ENCODE peak calls at places on chromosomes 11 and 22, in five cellular contexts. Y is IMR-90, O is GM12878, T is PC-3, S is PC-9. K is an unnamed sample.

GRCh38 chr11:96044747-96045146 is 120.8 kb upstream of the MTMR2 start:
- DNase-seq in Y (no peak), O (no peak), T (no peak), S (no peak), K (no peak)

GRCh38 chr22:35893698-35894097 is 134.9 kb downstream of the RBFOX2 start:
- DNase-seq in Y (peak), O (no peak), T (no peak), S (no peak), K (no peak)

GRCh38 chr22:46775789-46776485 is 13.5 kb downstream of the TBC1D22A start:
- DNase-seq in Y (no peak), O (no peak), T (no peak), S (no peak), K (peak)

GRCh38 chr11:71395010-71395560 is 53.1 kb downstream of the DHCR7 start:
- DNase-seq in Y (no peak), O (no peak), T (no peak), S (no peak), K (no peak)

GRCh38 chr11:124887667-124888013 is 10.0 kb downstream of the ROBO4 start:
- DNase-seq in Y (no peak), O (no peak), T (no peak), S (no peak), K (no peak)

GRCh38 chr22:19001204-19001603 is 65.1 kb upstream of the PRODH start:
- DNase-seq in Y (no peak), O (no peak), T (no peak), S (no peak), K (no peak)

GRCh38 chr22:32475428-32476010 is 908 bp downstream of the FBXO7 start:
- DNase-seq in Y (no peak), O (no peak), T (peak), S (peak), K (peak)

GRCh38 chr11:27411330-27411729 is 48.3 kb upstream of the CCDC34 start:
- DNase-seq in Y (no peak), O (no peak), T (no peak), S (no peak), K (no peak)

GRCh38 chr11:18347471-18348125 is 25.2 kb downstream of the GTF2H1 start:
- DNase-seq in Y (peak), O (no peak), T (peak), S (no peak), K (no peak)

GRCh38 chr22:18119409-18120110 is 9.0 kb downstream of the TUBA8 start:
- DNase-seq in Y (no peak), O (no peak), T (no peak), S (no peak), K (no peak)

GRCh38 chr11:134004406-134005197 is 47.8 kb upstream of the IGSF9B start:
- DNase-seq in Y (no peak), O (no peak), T (no peak), S (no peak), K (no peak)

GRCh38 chr22:39996732-39997131 is 2.0 kb downstream of the FAM83F start:
- DNase-seq in Y (no peak), O (no peak), T (no peak), S (no peak), K (no peak)

GRCh38 chr22:26888887-26889286 is 231.5 kb downstream of the MIAT start:
- DNase-seq in Y (peak), O (no peak), T (no peak), S (no peak), K (no peak)

GRCh38 chr11:84193706-84194105 is 907.5 kb upstream of the CCDC90B start:
- DNase-seq in Y (no peak), O (no peak), T (no peak), S (no peak), K (no peak)

GRCh38 chr11:111723595-111723994 is 42.6 kb downstream of the PPP2R1B start:
- DNase-seq in Y (no peak), O (no peak), T (no peak), S (no peak), K (no peak)

GRCh38 chr11:86814775-86815174 is 14.4 kb downstream of the PRSS23 start:
- DNase-seq in Y (peak), O (no peak), T (peak), S (no peak), K (no peak)

GRCh38 chr11:17649696-17650600 is 69.4 kb upstream of the MYOD1 start:
- DNase-seq in Y (no peak), O (no peak), T (peak), S (no peak), K (no peak)

GRCh38 chr22:47449508-47450270 is 687.2 kb downstream of the TBC1D22A start:
- DNase-seq in Y (no peak), O (no peak), T (no peak), S (no peak), K (no peak)

GRCh38 chr22:39932918-39933649 is 27.1 kb upstream of the TMA7B start:
- DNase-seq in Y (no peak), O (no peak), T (peak), S (peak), K (peak)

GRCh38 chr11:72483412-72484186 is 49.3 kb upstream of the CLPB start:
- DNase-seq in Y (peak), O (no peak), T (peak), S (no peak), K (peak)

GRCh38 chr11:62401781-62402180 is 17.1 kb upstream of the SCGB1A1 start:
- DNase-seq in Y (no peak), O (no peak), T (no peak), S (no peak), K (no peak)
- H2AFZ ChIP-seq in Y (no peak), O (no peak), T (no peak), S (no peak), K (no peak)

DNA sequence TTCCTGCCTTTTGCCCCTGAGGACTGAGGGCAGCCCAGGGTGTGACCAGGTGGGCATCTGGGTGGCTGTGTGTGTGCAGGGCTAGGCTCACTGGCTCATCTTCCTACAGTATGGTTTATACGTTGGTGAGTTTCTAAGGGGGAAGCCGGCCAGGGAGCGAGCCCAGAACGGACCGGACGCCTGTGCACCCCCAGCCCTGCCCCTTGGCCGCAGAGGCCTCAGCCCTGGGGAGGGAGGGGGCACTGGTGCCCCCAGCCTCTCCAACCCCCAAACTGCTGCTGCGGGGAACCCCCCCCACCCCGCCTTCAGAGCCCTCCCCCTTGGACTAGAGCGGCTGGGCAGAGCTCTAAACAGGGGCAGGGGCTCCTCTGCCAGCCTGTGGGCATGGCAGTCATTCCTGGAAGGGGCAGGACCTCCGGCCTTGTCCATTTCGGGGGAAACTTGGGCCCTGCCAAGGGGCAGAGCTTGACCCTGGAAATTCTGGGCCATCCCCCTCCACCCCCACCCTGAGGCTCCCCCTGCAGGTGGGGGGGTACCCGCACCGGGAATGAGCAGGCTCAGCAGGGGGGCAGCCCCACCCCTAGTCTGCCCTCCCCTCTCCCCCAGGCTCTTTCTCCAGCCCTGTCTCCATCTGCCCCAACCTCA is 5.4 kb downstream of the YIF1A start:
- DNase-seq in Y (no peak), O (no peak), T (no peak), S (no peak), K (no peak)
- TF ChIP-seq CTCF in Y (no peak), O (no peak), T (peak), S (peak), K (no peak)

DNA sequence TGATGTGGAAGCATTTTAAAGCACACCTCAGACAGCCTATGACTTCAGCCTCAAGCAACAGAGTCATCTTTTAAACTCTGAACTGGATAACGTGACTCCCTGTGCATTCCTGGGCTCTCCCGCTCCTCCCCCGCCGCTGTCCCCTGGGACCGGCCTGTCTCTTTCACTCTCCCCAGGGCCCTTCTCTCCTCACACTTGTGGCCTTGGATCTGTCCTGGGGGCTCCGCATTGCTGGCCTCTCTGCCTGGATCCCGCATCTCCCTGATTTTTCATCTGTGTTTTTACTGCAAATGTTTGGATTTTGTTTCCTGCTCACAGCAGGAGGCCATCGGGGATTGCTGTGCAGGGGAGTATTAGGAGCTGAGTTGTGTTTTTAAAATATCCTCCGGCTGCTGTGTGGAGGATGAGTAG is 15.4 kb downstream of the C11orf24 start:
- DNase-seq in Y (peak), O (no peak), T (no peak), S (no peak), K (no peak)
- H2AFZ ChIP-seq in Y (peak), O (no peak), T (no peak), S (no peak), K (peak)

DNA sequence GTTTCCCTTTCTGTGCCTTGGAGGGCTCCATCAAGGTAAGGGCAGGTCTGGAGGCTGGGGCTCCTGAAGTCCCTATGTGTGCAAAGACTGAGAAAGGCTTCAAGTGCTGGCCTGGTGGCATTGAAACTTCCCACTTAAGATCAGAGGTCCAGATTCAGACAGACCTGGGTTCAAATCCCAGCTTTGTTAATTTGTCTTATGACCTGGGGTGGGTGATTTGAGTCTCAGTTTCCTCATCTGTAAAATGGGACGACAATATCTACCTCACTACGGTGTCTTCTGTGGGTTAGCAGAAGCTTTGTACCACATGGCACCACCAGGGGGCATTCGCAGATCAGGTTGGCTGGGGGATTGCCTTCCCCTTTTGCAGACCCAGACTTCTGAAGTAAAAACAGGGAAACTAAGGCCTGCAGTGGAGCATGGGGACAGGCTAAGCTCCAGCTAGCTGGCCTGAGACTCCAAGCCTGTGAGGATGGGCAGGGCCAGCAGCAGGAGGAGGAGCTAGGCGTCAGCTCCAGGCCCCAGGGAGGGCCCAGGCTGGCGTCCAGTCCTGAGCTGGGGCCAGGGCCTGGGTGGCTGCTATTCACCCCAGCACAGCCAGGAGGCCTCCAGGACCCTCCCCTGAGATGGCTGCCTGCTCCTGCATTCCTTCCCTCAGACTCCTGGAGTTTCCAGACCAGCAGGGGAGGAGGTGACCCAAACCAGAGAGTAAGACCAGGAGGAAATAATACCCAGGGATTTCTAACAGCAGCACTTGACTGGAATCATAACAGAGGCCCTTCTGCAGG is 1.5 kb downstream of the CASTOR1 start:
- DNase-seq in Y (peak), O (no peak), T (peak), S (peak), K (peak)
- TF ChIP-seq CTCF in Y (peak), O (peak), T (peak), S (peak), K (peak)

DNA sequence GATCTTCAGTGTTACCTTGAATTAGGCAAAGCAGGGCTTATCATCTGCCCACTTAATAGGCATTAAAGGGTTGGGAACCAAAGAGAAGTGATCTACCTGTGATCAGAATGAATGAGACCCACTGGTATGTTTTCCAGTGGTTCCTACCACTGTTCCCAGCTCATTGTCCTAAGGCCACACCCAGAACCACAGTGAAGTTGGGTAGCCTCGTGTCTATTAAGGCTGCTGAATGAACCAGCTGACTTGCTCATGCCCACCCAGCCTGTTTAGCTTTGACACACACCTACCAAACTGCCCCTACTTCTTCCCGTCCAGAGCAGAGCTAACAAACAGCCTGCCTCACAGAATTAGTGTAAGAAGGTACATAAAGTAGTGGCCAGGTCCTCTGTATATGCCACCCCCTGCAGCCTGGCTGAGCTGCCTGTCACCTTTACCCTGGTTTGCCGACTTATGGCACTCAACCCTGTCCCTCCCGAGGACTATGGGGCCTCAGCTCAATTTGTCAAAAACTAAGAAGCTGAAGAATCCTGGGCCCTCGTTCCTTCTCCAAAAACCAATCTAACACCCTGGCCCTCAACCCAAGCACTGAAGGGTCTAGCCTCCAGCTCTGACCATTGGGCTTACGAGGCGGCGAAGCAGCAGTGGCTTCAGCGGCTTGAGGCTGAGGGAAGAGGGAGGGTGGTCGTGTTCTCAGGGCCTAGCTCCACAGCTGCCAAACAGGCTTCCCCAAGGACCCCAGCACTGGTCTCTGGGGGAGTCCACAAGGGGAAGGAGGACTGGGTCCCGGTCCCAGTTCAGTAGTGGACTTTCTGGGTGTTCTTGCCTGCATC is 9.8 kb downstream of the UCP2 start:
- DNase-seq in Y (no peak), O (no peak), T (no peak), S (no peak), K (no peak)
- H2AFZ ChIP-seq in Y (no peak), O (no peak), T (no peak), S (no peak), K (no peak)

DNA sequence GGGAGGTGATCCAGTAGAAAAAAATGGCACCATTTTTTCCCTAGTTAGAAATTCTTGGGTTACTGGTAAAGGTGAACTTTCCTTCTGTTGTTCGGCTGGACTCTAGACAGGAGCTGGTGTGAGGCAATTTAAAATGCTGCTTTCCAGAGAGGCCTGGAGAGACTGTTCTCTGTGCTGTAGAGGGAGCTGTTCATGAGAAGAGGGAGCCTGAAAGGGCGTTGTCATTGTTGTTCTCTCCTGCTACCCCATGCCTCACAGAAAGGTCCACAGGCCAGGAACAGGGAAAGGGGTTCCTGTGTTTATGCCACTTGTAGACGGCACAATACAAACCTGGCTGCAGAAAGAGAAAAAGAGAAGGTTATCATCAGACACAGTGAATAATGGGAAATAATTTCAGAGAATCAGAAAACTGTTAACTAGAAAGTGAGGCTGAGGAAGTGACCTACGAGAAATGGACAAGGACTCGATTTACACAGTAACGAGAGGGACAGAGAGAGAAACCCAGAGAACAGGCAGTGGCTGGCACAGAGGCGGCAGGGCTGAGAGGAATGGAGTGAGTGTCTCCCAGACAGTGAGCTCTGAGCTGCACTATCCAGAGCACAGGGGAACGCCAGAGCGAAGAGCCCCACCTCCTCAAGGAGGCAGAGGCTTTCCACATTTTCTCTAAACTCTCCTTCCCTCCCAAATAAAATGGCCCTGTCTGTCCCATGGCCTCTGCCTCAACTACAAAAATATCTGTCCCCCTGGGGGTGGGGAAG is 109.2 kb downstream of the RRM1 start:
- DNase-seq in Y (no peak), O (no peak), T (no peak), S (no peak), K (no peak)
- TF ChIP-seq CTCF in Y (no peak), O (no peak), T (peak), S (no peak), K (peak)

DNA sequence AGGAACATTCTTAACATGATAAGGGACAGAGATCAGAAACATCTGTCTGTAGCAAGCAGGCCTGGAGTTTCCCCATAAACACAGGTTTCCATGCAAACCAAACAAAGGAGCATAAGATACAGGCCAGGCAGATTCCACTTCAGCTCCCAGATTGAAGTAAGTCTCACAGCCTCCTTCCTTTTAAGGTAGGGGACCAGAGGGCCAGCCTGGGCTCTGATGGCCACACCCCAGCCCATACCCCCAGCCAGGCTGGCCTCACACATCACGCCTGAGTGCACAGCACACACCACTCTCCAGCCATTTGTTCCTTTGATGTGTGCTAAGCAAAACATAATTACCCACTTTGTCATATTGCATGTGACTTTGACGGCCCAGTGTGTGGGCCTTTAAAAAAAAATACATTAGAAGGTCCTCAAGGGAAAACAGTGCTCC is 518.7 kb downstream of the NTM start:
- DNase-seq in Y (peak), O (peak), T (peak), S (no peak), K (peak)
- H2AFZ ChIP-seq in Y (peak), O (no peak), T (no peak), S (no peak), K (no peak)

GRCh38 chr22:50271011-50271394 is 823 bp upstream of the MAPK11 start:
- DNase-seq in Y (no peak), O (no peak), T (no peak), S (no peak), K (no peak)
- TF ChIP-seq CTCF in Y (no peak), O (no peak), T (no peak), S (peak), K (no peak)

GRCh38 chr11:125940145-125940544 is 5.7 kb upstream of the VSIG10L2 start:
- DNase-seq in Y (no peak), O (no peak), T (no peak), S (no peak), K (no peak)

GRCh38 chr11:125942771-125943428 is 2.9 kb upstream of the VSIG10L2 start:
- DNase-seq in Y (no peak), O (no peak), T (no peak), S (no peak), K (no peak)

GRCh38 chr11:125941241-125941605 is 4.6 kb upstream of the VSIG10L2 start:
- DNase-seq in Y (no peak), O (no peak), T (no peak), S (no peak), K (no peak)

GRCh38 chr11:125942276-125942611 is 3.6 kb upstream of the VSIG10L2 start:
- DNase-seq in Y (no peak), O (no peak), T (no peak), S (no peak), K (no peak)

GRCh38 chr11:125941606-125942275 is 4.1 kb upstream of the VSIG10L2 start:
- DNase-seq in Y (peak), O (no peak), T (peak), S (peak), K (peak)
- H2AFZ ChIP-seq in Y (no peak), O (peak), T (peak), S (no peak), K (no peak)